ENCODE peak calls at places on chromosomes 1 and 21, in ten cellular contexts. N is prostate gland; S is left ventricle myocardium inferior; U is suprapubic skin; W is CD8-positive, alpha-beta T cell; L is ovary; V is tibial nerve; I is adipocyte; X is neuronal stem cell; M is A549. Y is an unnamed sample.

GRCh38 chr1:40634901-40635655 is 30.4 kb downstream of the RIMS3 start:
- DNase-seq in N (no peak), S (no peak), U (no peak), W (no peak), L (no peak), V (no peak), I (no peak), X (no peak), M (no peak), Y (no peak)

GRCh38 chr1:200112308-200112707 is 84.8 kb downstream of the NR5A2 start:
- DNase-seq in N (no peak), S (no peak), U (no peak), W (no peak), L (no peak), V (no peak), I (no peak), X (no peak), M (no peak), Y (no peak)

GRCh38 chr1:109730666-109731065 is 10.2 kb downstream of the GSTM3 start:
- DNase-seq in N (no peak), S (no peak), U (no peak), W (no peak), L (no peak), V (no peak), I (no peak), X (no peak), M (no peak), Y (no peak)

GRCh38 chr21:37684577-37684976 is 231.7 kb downstream of the KCNJ6 start:
- DNase-seq in N (no peak), S (no peak), U (no peak), W (no peak), L (no peak), V (no peak), I (no peak), X (no peak), M (no peak), Y (no peak)

GRCh38 chr1:36717431-36717830 is 234.7 kb upstream of the CSF3R start:
- DNase-seq in N (no peak), S (no peak), U (no peak), W (no peak), L (no peak), V (no peak), I (no peak), X (no peak), M (no peak), Y (no peak)

GRCh38 chr1:247906504-247907047 is 11.2 kb downstream of the OR2W3 start:
- DNase-seq in N (no peak), S (no peak), U (no peak), W (no peak), L (no peak), V (no peak), I (peak; percentile 15), X (no peak), M (no peak), Y (no peak)

GRCh38 chr1:201766117-201766863 is 62.7 kb upstream of the IPO9 start:
- DNase-seq in N (no peak), S (peak; percentile 30), U (no peak), W (no peak), L (peak; percentile 44), V (peak; percentile 30), I (peak; percentile 89), X (no peak), M (no peak), Y (peak; percentile 68)

GRCh38 chr21:36854391-36854790 is 112.1 kb downstream of the HLCS start:
- DNase-seq in N (no peak), S (no peak), U (no peak), W (no peak), L (no peak), V (no peak), I (peak; percentile 22), X (peak; percentile 62), M (peak; percentile 75), Y (peak; percentile 30)

GRCh38 chr1:213723187-213723586 is 264.6 kb upstream of the PROX1 start:
- DNase-seq in N (no peak), S (no peak), U (no peak), W (no peak), L (no peak), V (no peak), I (no peak), X (no peak), M (no peak), Y (no peak)

GRCh38 chr1:108050134-108050533 is 85.2 kb upstream of the VAV3 start:
- DNase-seq in N (no peak), S (peak; percentile 18), U (no peak), W (no peak), L (no peak), V (no peak), I (no peak), X (no peak), M (no peak), Y (no peak)

GRCh38 chr1:227895828-227896685 is 51.7 kb downstream of the WNT9A start:
- DNase-seq in N (no peak), S (no peak), U (peak; percentile 46), W (no peak), L (peak; percentile 50), V (peak; percentile 17), I (peak; percentile 67), X (no peak), M (no peak), Y (no peak)

GRCh38 chr1:6491480-6491962 is at the start of gene PLEKHG5:
- DNase-seq in N (no peak), S (no peak), U (no peak), W (no peak), L (no peak), V (no peak), I (peak; percentile 57), X (no peak), M (peak; percentile 51), Y (no peak)

GRCh38 chr1:81121324-81121723 is 679.4 kb upstream of the ADGRL2 start:
- DNase-seq in N (no peak), S (no peak), U (no peak), W (no peak), L (no peak), V (no peak), I (no peak), X (no peak), M (no peak), Y (no peak)

GRCh38 chr21:43325036-43325435 is 101.9 kb downstream of the SIK1 start:
- DNase-seq in N (no peak), S (no peak), U (no peak), W (no peak), L (no peak), V (no peak), I (no peak), X (no peak), M (no peak), Y (no peak)

GRCh38 chr21:16419188-16419874 is 689.5 kb downstream of the USP25 start:
- DNase-seq in N (peak; percentile 68), S (peak; percentile 66), U (peak; percentile 68), W (no peak), L (peak; percentile 78), V (peak; percentile 25), I (peak; percentile 61), X (no peak), M (peak; percentile 63), Y (peak; percentile 85)

GRCh38 chr21:44377201-44377921 is 23.9 kb downstream of the TRPM2 start:
- DNase-seq in N (no peak), S (no peak), U (no peak), W (no peak), L (peak; percentile 25), V (no peak), I (no peak), X (no peak), M (no peak), Y (no peak)

GRCh38 chr1:205585835-205586785 is 45.7 kb downstream of the ELK4 start:
- DNase-seq in N (no peak), S (no peak), U (peak; percentile 44), W (no peak), L (no peak), V (no peak), I (no peak), X (no peak), M (no peak), Y (no peak)

GRCh38 chr21:44706706-44707615 is 4.4 kb downstream of the TSPEAR start:
- DNase-seq in N (no peak), S (no peak), U (peak; percentile 41), W (no peak), L (peak; percentile 13), V (no peak), I (no peak), X (no peak), M (no peak), Y (no peak)

GRCh38 chr1:97186381-97186780 is 464.8 kb downstream of the PTBP2 start:
- DNase-seq in N (no peak), S (no peak), U (no peak), W (no peak), L (no peak), V (no peak), I (no peak), X (no peak), M (peak; percentile 22), Y (no peak)

GRCh38 chr1:235597867-235598553 is 51.6 kb downstream of the GNG4 start:
- DNase-seq in N (no peak), S (no peak), U (no peak), W (no peak), L (no peak), V (no peak), I (peak; percentile 42), X (no peak), M (peak; percentile 71), Y (no peak)

GRCh38 chr1:225651872-225652725 is 824 bp downstream of the ENAH start:
- DNase-seq in N (peak; percentile 34), S (peak; percentile 31), U (no peak), W (no peak), L (peak; percentile 50), V (no peak), I (peak; percentile 62), X (peak; percentile 35), M (peak; percentile 59), Y (no peak)

GRCh38 chr21:15319727-15320126 is 254.9 kb upstream of the NRIP1 start:
- DNase-seq in N (no peak), S (no peak), U (no peak), W (no peak), L (no peak), V (no peak), I (no peak), X (no peak), M (no peak), Y (no peak)
- H3K4me1 ChIP-seq in N (no peaks in the 10 kb centered on the region), S (no peaks in the 10 kb centered on the region), U (no peaks in the 10 kb centered on the region), W (no peaks in the 10 kb centered on the region), L (no peaks in the 10 kb centered on the region), V (peaks cover 4% of the 10 kb centered on the region), I (no peaks in the 10 kb centered on the region), X (peaks cover 4% of the 10 kb centered on the region), M (no peaks in the 10 kb centered on the region), Y (no peaks in the 10 kb centered on the region)

GRCh38 chr1:30388386-30388785 is 335.0 kb downstream of the MATN1 start:
- DNase-seq in N (no peak), S (no peak), U (no peak), W (no peak), L (no peak), V (no peak), I (no peak), X (no peak), M (no peak), Y (no peak)
- H3K4me1 ChIP-seq in N (no peaks in the 10 kb centered on the region), S (no peaks in the 10 kb centered on the region), U (no peaks in the 10 kb centered on the region), W (no peaks in the 10 kb centered on the region), L (no peaks in the 10 kb centered on the region), V (no peaks in the 10 kb centered on the region), I (no peaks in the 10 kb centered on the region), X (no peaks in the 10 kb centered on the region), M (no peaks in the 10 kb centered on the region), Y (no peaks in the 10 kb centered on the region)

GRCh38 chr1:150627821-150628410 is 1.5 kb downstream of the ENSA start:
- DNase-seq in N (no peak), S (no peak), U (no peak), W (no peak), L (no peak), V (no peak), I (no peak), X (no peak), M (no peak), Y (no peak)
- H3K4me1 ChIP-seq in N (peaks cover 6% of the 10 kb centered on the region), S (peaks cover 65% of the 10 kb centered on the region), U (peaks cover 66% of the 10 kb centered on the region), W (peaks cover 17% of the 10 kb centered on the region), L (peaks cover 12% of the 10 kb centered on the region), V (peaks cover 42% of the 10 kb centered on the region), I (peaks cover 18% of the 10 kb centered on the region), X (peaks cover 5% of the 10 kb centered on the region), M (peaks cover 13% of the 10 kb centered on the region), Y (peaks cover 29% of the 10 kb centered on the region)

GRCh38 chr1:101264699-101265098 is 27.9 kb downstream of the S1PR1 start:
- DNase-seq in N (no peak), S (no peak), U (no peak), W (no peak), L (no peak), V (no peak), I (no peak), X (no peak), M (peak; percentile 9), Y (no peak)
- H3K4me1 ChIP-seq in N (no peaks in the 10 kb centered on the region), S (peaks cover 38% of the 10 kb centered on the region), U (peaks cover 24% of the 10 kb centered on the region), W (peaks cover 77% of the 10 kb centered on the region), L (no peaks in the 10 kb centered on the region), V (peaks cover 23% of the 10 kb centered on the region), I (peaks cover 12% of the 10 kb centered on the region), X (peaks cover 8% of the 10 kb centered on the region), M (peaks cover 19% of the 10 kb centered on the region), Y (no peaks in the 10 kb centered on the region)

Y was measured in heart left ventricle.